ENCODE peak calls at places on chromosomes 5 and 9, in ten cellular contexts. K, T, G, D, I, X, U, P, R and E are unnamed samples.

GRCh38 chr5:98913911-98914310 is 14.9 kb downstream of the CHD1 start:
- DNase-seq in R (no peak), K (no peak), T (no peak), U (no peak), P (no peak), G (no peak), X (no peak), I (peak; percentile 5), D (no peak), E (no peak)

GRCh38 chr9:24879591-24879990 is 333.9 kb upstream of the IZUMO3 start:
- DNase-seq in I (no peak), R (no peak), T (no peak), P (no peak), X (no peak), U (no peak), K (no peak), G (no peak), D (no peak), E (no peak)

GRCh38 chr5:103503065-103503464 is 59.5 kb downstream of the NUDT12 start:
- DNase-seq in I (no peak), X (no peak), P (no peak), R (no peak), G (no peak), K (no peak), T (no peak), D (no peak), U (no peak), E (no peak)

GRCh38 chr9:15295761-15296405 is 11.1 kb downstream of the TTC39B start:
- DNase-seq in U (no peak), D (no peak), X (peak; percentile 88), I (no peak), G (peak; percentile 70), T (peak; percentile 38), K (no peak), R (no peak), P (no peak), E (peak; percentile 71)

GRCh38 chr5:3350781-3351180 is 244.9 kb upstream of the IRX1 start:
- DNase-seq in R (no peak), T (no peak), X (no peak), P (no peak), G (no peak), I (no peak), K (no peak), U (no peak), D (no peak), E (no peak)

GRCh38 chr5:142301487-142302035 is 23.3 kb downstream of the SPRY4 start:
- DNase-seq in K (no peak), R (peak; percentile 33), P (no peak), X (no peak), U (no peak), T (no peak), I (no peak), G (no peak), D (no peak), E (no peak)

GRCh38 chr9:33272061-33272460 is 7.2 kb downstream of the CHMP5 start:
- DNase-seq in G (no peak), X (peak; percentile 73), P (no peak), I (no peak), D (no peak), U (no peak), K (no peak), R (no peak), T (no peak), E (no peak)

GRCh38 chr5:132422720-132423442 is 53.4 kb downstream of the SLC22A5 start:
- DNase-seq in D (no peak), R (no peak), P (no peak), G (peak; percentile 58), I (peak; percentile 7), K (no peak), U (no peak), T (no peak), X (peak; percentile 58), E (no peak)

GRCh38 chr5:65882278-65882677 is 44.1 kb upstream of the ERBIN start:
- DNase-seq in I (no peak), P (no peak), U (no peak), D (no peak), R (no peak), K (no peak), X (no peak), T (no peak), G (no peak), E (no peak)

GRCh38 chr5:116671211-116671736 is 96.7 kb upstream of the SEMA6A start:
- DNase-seq in G (no peak), X (no peak), U (no peak), T (no peak), R (no peak), D (no peak), P (no peak), I (no peak), K (no peak), E (no peak)

GRCh38 chr5:34022131-34022705 is 14.4 kb upstream of the AMACR start:
- DNase-seq in U (no peak), G (peak; percentile 54), T (no peak), P (no peak), X (peak; percentile 64), K (no peak), R (peak; percentile 73), D (no peak), I (no peak), E (peak; percentile 82)

GRCh38 chr9:113580041-113580953 is 116.8 kb downstream of the RGS3 start:
- DNase-seq in T (no peak), D (peak; percentile 44), K (peak; percentile 18), P (peak; percentile 47), G (peak; percentile 55), I (no peak), U (no peak), R (peak; percentile 68), X (peak; percentile 60), E (peak; percentile 23)

GRCh38 chr9:9299134-9299533 is 1313.7 kb downstream of the PTPRD start:
- DNase-seq in U (no peak), R (no peak), X (no peak), K (no peak), G (no peak), P (peak; percentile 63), T (no peak), I (peak; percentile 63), D (no peak), E (no peak)

GRCh38 chr5:103827976-103828375 is 265.4 kb upstream of the NUDT12 start:
- DNase-seq in X (peak; percentile 18), T (no peak), G (no peak), D (no peak), I (no peak), K (no peak), P (no peak), R (no peak), U (no peak), E (no peak)

GRCh38 chr5:119378075-119378699 is 22.4 kb downstream of the TNFAIP8 start:
- DNase-seq in R (no peak), D (no peak), G (no peak), T (no peak), X (no peak), P (no peak), U (peak; percentile 74), K (no peak), I (no peak), E (no peak)

GRCh38 chr9:87824216-87824875 is 58.3 kb upstream of the SPATA31E1 start:
- DNase-seq in I (no peak), X (no peak), T (no peak), D (no peak), G (no peak), R (no peak), P (no peak), U (no peak), K (no peak), E (no peak)

GRCh38 chr9:104108315-104108714 is 14.2 kb downstream of the SMC2 start:
- DNase-seq in U (no peak), X (no peak), R (no peak), D (no peak), G (no peak), P (no peak), I (no peak), T (no peak), K (no peak), E (no peak)